ENCODE peak calls at places on chromosome 3, in five cellular contexts. U, C, M, T and R are unnamed samples.

GRCh38 chr3:52458770-52459540 is 3.6 kb downstream of the NISCH start:
- DNase-seq in U (no peak), C (no peak), M (no peak), T (no peak), R (no peak)

GRCh38 chr3:8663177-8664061 is 18.8 kb upstream of the SSUH2 start:
- DNase-seq in U (peak; percentile 73), C (peak; percentile 79), M (peak; percentile 61), T (peak; percentile 46), R (peak; percentile 54)

GRCh38 chr3:11711826-11712225 is 68.1 kb upstream of the VGLL4 start:
- DNase-seq in U (no peak), C (no peak), M (no peak), T (no peak), R (no peak)

GRCh38 chr3:136752046-136752326 is 192 bp downstream of the STAG1 start:
- DNase-seq in U (no peak), C (no peak), M (no peak), T (no peak), R (peak; percentile 67)

GRCh38 chr3:65729553-65729952 is 309.2 kb downstream of the MAGI1 start:
- DNase-seq in U (peak; percentile 93), C (no peak), M (no peak), T (no peak), R (no peak)

GRCh38 chr3:59809750-59810444 is 760.1 kb upstream of the CFAP20DC start:
- DNase-seq in U (peak; percentile 63), C (peak; percentile 43), M (no peak), T (no peak), R (peak; percentile 18)

GRCh38 chr3:46931631-46932441 is 44.7 kb downstream of the CCDC12 start:
- DNase-seq in U (peak; percentile 62), C (peak; percentile 35), M (no peak), T (peak; percentile 53), R (no peak)

GRCh38 chr3:9110802-9111201 is 138.6 kb downstream of the SRGAP3 start:
- DNase-seq in U (no peak), C (no peak), M (no peak), T (no peak), R (no peak)

GRCh38 chr3:102536479-102536878 is 101.7 kb downstream of the ZPLD1 start:
- DNase-seq in U (peak; percentile 62), C (peak; percentile 40), M (no peak), T (no peak), R (peak; percentile 31)

GRCh38 chr3:27559381-27559780 is 75.2 kb upstream of the SLC4A7 start:
- DNase-seq in U (no peak), C (no peak), M (no peak), T (no peak), R (no peak)

GRCh38 chr3:169044341-169045113 is 619.0 kb downstream of the MECOM start:
- DNase-seq in U (peak; percentile 43), C (peak; percentile 2), M (no peak), T (no peak), R (no peak)

GRCh38 chr3:50163572-50163971 is 8.4 kb downstream of the SEMA3F start:
- DNase-seq in U (no peak), C (no peak), M (no peak), T (no peak), R (no peak)

GRCh38 chr3:50165388-50166308 is 10.5 kb downstream of the SEMA3F start:
- DNase-seq in U (peak; percentile 87), C (no peak), M (no peak), T (peak; percentile 57), R (no peak)

GRCh38 chr3:50164481-50164880 is 9.4 kb downstream of the SEMA3F start:
- DNase-seq in U (no peak), C (no peak), M (no peak), T (no peak), R (no peak)

GRCh38 chr3:50164984-50165383 is 9.9 kb downstream of the SEMA3F start:
- DNase-seq in U (no peak), C (no peak), M (no peak), T (no peak), R (no peak)

DNA sequence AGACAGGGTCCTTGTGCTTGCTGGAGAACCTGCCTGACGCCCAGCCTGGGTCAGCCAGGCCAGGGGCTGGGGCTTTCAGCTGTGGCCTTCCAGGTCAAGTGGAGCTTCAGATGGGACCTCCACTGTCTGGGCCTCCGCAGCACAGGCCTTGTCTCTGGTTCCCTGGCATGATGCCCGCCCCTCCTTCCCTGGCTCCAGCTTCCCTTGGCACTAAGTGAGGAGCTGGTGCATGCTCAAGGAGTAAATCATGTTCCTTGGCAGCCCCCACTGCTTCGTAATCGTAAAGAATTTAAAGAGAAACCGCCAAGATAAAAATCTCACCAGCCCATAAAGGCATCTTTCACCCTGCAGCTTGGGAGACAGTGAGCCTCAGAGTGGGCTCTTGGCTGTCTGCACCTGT is 8.9 kb downstream of the SEMA3F start:
- DNase-seq in U (peak; percentile 94), C (peak; percentile 69), M (no peak), T (peak; percentile 89), R (no peak)
- TF ChIP-seq CTCF in U (no peak), C (no peak), M (no peak), T (no peak), R (no peak)

DNA sequence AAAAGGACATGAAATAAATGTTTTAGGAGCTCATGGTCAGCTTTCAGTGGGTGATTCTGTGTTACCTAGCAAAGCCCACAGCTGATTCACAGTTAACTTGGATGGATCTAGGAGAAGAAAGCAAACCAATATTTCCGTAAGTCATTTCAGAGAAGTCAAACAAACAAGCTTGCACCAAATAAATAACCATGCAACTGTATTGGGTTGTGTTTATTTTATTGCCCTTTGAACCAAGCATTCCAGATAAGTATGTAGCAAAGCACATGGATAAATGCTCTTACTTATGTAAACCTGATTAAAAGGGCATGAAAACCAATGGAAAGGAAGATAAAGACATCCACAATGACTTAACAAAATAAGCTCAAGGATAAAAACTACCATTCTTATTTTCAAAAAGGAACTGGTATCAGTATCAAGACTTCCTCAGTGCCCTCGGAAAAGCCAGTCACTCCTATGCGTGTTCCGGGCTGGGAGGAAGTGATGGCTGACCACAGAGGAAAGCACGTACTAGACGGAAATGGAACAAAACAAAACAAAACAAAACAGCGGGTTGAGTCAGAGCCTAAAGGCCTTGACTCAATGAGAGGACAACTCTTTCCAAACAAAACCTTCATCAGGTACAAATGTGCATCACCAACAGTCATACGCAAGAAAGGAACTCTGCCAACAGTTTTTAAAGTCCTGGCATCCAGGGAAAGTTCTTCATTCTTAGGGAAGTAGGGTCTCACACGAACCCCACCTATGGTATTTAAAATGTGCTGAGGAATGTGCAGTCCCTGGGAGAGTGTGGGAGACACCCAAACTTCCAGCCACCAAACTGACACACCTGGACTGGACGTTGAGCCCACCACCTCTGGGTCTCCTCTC is 103.3 kb downstream of the SNRK start:
- DNase-seq in U (peak; percentile 89), C (no peak), M (no peak), T (peak; percentile 64), R (no peak)
- TF ChIP-seq CTCF in U (no peak), C (no peak), M (no peak), T (no peak), R (no peak)

DNA sequence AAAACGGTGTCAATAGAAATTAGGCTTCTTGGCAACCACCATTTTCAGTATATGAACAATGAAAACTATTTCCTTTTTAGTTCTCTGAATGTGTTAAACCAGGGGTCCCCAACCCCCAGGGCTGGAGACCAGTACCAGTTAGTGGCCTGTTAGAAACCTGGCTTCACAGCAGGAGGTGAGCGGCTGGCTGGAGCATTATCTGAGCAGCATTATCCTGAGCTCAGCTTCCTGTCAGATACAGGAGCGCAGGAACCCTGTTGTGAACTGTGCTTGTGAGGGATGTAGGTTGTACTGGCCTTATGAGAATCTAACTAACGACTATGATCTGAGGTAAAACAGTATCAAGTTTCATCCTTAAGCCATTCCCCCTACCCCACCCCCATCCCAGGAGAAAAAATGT is 328.7 kb downstream of the ZBBX start:
- DNase-seq in U (no peak), C (no peak), M (no peak), T (no peak), R (no peak)
- TF ChIP-seq CTCF in U (no peak), C (no peak), M (no peak), T (no peak), R (no peak)

DNA sequence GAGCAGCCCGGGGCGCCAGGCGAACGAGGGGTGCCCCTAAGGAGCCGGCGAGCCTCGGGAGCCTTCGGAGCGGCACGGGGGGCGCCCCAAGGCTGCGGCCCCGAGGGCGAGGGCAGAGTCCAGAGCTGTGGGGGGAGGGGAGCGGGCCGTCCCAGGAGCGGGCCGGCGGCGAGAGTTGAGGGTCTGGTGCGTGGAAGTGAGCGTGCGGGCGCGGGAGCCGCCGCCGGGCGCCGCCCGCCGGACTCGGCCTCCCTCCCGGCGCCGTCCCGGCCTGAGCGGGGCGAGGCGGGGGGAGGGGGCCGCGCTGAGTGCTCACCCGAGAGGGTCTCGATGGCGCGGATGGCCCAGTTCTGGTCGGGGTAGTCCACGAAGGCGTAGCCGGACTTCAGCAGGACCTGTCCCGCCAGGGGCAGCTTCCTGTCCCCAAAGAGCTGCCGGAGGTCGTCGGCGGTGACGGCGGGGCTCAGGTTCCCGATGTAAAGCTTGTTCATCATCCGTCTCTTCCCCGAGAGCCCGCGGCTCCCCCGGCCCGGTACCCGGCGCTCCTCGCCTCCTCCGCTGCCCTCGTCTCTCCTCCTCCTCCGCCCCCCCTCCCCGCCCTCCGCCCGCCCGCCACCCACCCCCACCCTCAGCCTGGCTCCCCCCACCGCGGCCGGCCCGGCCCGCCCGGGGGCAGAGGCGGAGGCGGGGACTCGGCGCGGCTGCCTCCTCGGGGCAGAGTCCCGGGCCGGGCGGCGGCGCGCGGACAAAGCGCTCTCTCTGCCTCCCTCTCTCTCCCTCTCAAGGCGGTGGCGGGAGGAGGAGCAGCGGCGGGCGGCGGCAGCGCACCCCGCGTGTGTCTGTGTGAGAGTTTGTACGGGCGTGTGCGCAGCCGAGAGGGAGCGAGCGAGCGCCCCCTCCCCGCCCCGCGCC is at the start of gene IGF2BP2:
- DNase-seq in U (peak; percentile 92), C (peak; percentile 70), M (peak; percentile 88), T (peak; percentile 44), R (peak; percentile 80)
- TF ChIP-seq CTCF in U (peak; percentile 5), C (no peak), M (peak; percentile 14), T (no peak), R (no peak)

DNA sequence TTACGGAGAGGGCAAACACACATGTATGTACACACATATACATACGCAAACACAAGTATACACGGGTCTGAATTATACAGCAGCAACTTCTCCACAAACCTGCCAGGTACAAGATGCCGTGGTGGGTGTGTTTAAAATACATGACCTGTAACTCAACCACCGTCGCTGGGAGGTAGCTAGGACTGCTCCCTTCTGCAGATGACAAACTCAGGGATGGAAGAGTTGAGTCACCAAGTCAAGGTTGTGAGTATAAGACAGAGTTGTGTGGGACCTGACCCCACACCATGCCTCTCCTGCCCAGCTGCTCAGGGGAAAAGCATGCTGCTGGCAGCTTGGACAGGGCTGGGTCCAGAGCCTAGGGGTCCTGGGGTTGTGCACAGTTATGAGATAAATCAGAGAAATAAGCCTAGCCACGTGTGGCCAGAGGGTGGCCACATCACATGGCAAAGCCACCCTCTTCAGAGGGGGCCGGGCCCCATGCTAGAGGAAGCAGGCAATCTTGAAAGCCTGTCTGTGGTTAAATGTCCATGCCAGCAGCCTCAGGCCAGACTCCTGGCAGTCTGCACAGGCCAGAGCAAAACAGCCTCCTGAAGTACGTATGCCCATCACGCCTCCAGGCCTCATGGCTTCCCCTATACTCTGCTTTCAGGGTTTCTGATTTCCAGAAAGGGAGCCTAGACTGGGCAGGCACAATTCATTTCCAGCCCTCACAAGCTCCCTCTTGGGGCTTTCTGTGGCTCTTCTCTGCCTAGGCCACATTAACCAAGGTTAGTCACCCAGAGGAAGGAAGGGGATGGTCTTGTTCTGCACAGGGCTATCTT is 107.7 kb upstream of the RPL32 start:
- DNase-seq in U (peak; percentile 58), C (no peak), M (no peak), T (peak; percentile 45), R (peak; percentile 70)
- TF ChIP-seq CTCF in U (peak; percentile 2), C (no peak), M (no peak), T (no peak), R (no peak)

GRCh38 chr3:71090207-71090606 is 493.3 kb downstream of the FOXP1 start:
- DNase-seq in U (no peak), C (no peak), M (no peak), T (no peak), R (peak; percentile 20)
- TF ChIP-seq CTCF in U (no peak), C (no peak), M (no peak), T (no peak), R (no peak)